ENCODE peak calls at places on chromosomes 16 and 17, in four cellular contexts. V, T, Z and U are unnamed samples.

GRCh38 chr17:3003401-3004149 is 59.8 kb downstream of the OR1D5 start:
- DNase-seq in V (no peak), T (no peak), Z (no peak), U (no peak)

GRCh38 chr16:4994719-4995434 is 36.7 kb downstream of the SEC14L5 start:
- DNase-seq in Z (no peak), V (no peak), T (no peak), U (no peak)

GRCh38 chr17:52149626-52150025 is 8.9 kb downstream of the CA10 start:
- DNase-seq in V (no peak), Z (no peak), T (no peak), U (no peak)

GRCh38 chr16:82629441-82630027 is 2.8 kb downstream of the CDH13 start:
- DNase-seq in T (no peak), Z (peak; percentile 16), V (peak; percentile 34), U (no peak)

GRCh38 chr16:17768257-17768656 is 297.5 kb upstream of the XYLT1 start:
- DNase-seq in T (no peak), Z (peak; percentile 89), V (peak; percentile 62), U (no peak)

GRCh38 chr16:75099075-75099667 is 17.4 kb downstream of the LDHD start:
- DNase-seq in Z (no peak), T (no peak), V (no peak), U (no peak)

GRCh38 chr16:75256871-75257343 is 5.5 kb upstream of the BCAR1 start:
- DNase-seq in T (peak; percentile 69), V (peak; percentile 62), Z (no peak), U (no peak)

GRCh38 chr16:76768316-76768715 is 422.7 kb upstream of the MON1B start:
- DNase-seq in Z (no peak), V (no peak), T (no peak), U (no peak)

GRCh38 chr17:32914181-32914580 is 13.8 kb upstream of the TMEM98 start:
- DNase-seq in T (no peak), V (no peak), Z (no peak), U (no peak)

GRCh38 chr17:81298325-81298990 is 3.4 kb upstream of the SLC38A10 start:
- DNase-seq in Z (no peak), T (no peak), V (no peak), U (no peak)

GRCh38 chr17:70905796-70906195 is 736.5 kb downstream of the KCNJ2 start:
- DNase-seq in T (no peak), V (peak; percentile 100), Z (no peak), U (no peak)

GRCh38 chr17:17723354-17724261 is 42.4 kb downstream of the RAI1 start:
- DNase-seq in V (peak; percentile 90), T (peak; percentile 65), Z (peak; percentile 61), U (no peak)

DNA sequence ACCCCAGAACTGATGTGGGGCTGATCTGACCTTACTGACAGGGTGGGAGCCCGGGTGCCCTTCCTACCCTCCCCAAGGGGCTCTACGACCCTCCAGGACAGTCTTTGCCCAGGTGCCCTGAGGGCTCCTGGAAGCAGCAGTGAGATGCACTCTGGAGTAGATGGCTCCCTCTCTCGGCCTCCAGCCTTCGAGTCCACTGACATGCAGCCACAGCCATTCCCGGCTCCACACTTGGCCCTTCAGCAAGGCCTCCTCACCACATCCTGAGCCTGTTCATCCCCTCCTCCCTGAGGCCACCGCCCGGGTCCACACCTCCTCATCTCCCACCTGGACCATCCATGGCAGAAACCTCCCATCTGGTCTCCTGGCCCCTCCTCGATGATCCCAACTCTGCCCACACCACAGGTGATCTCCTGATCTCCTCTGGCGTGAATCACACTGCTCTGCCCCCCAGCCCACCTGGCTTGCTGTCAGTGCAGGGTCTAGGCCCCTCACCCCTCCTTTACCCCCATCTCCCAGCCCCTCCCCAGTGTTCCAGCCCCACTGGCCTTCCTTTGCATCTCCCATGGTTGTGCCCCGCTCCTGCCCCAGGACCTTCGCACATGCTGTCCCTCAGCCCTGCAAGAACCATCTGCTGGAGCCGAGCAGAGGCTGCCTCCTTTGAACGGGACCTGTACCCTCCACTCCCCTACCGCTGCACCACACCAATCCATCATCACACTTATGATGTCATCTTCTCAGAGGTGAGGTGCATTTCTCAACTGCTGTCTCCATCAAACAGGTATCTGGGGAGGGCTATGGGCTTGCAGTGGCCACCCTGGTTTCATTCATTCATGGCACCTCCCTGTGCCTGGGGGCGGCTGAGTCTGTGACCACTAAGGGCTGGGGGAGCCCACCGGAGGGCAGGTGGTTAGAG is 44.7 kb downstream of the SOCS1 start:
- DNase-seq in T (peak; percentile 61), Z (no peak), V (no peak), U (no peak)
- H2BK5ac ChIP-seq in T (no peak overlapping the region), Z (no peak overlapping the region), V (no peak overlapping the region), U (peak overlapping the region; percentile 7)

DNA sequence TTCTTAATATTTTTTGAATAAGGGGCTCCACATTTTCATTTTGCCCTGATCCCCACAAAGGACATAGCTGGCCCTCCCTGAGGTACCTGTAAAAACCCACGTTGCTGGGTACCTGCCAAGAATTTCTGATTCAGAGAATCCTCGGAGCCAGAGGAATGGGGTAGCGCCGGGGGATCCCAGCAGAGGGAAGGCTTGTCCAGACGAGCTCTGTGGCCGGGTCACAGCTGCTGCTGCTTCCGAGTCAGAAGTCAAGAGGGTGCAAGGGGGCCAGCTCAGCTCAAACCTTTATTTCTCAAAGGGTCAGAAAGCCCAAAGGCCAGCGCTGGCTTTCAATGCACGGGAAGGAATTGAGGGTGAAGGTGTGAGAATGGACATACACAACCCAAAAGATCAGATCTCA is 68.9 kb upstream of the SDK2 start:
- DNase-seq in Z (no peak), T (peak; percentile 62), V (no peak), U (no peak)
- H3K4ac ChIP-seq in Z (no peak overlapping the region), T (no peak overlapping the region), V (no peak overlapping the region), U (no peak overlapping the region)

GRCh38 chr17:42559076-42559475 is 2.9 kb upstream of the COASY start:
- DNase-seq in T (no peak), Z (no peak), V (no peak), U (no peak)

GRCh38 chr17:42553161-42553818 is 567 bp downstream of the HSD17B1 start:
- DNase-seq in Z (peak; percentile 73), T (peak; percentile 86), V (no peak), U (no peak)

GRCh38 chr17:42553866-42554249 is 1.1 kb downstream of the HSD17B1 start:
- DNase-seq in Z (no peak), T (no peak), V (no peak), U (no peak)

GRCh38 chr17:42555122-42555622 is 2.4 kb downstream of the HSD17B1 start:
- DNase-seq in T (no peak), Z (no peak), V (no peak), U (no peak)

GRCh38 chr17:42554250-42555121 is 1.8 kb downstream of the HSD17B1 start:
- DNase-seq in T (peak; percentile 96), V (peak; percentile 76), Z (peak; percentile 70), U (peak; percentile 86)
- H3K14ac ChIP-seq in T (peak overlapping the region; percentile 89), V (peak overlapping the region; percentile 95), Z (peak overlapping the region; percentile 95), U (peak overlapping the region; percentile 40)

DNA sequence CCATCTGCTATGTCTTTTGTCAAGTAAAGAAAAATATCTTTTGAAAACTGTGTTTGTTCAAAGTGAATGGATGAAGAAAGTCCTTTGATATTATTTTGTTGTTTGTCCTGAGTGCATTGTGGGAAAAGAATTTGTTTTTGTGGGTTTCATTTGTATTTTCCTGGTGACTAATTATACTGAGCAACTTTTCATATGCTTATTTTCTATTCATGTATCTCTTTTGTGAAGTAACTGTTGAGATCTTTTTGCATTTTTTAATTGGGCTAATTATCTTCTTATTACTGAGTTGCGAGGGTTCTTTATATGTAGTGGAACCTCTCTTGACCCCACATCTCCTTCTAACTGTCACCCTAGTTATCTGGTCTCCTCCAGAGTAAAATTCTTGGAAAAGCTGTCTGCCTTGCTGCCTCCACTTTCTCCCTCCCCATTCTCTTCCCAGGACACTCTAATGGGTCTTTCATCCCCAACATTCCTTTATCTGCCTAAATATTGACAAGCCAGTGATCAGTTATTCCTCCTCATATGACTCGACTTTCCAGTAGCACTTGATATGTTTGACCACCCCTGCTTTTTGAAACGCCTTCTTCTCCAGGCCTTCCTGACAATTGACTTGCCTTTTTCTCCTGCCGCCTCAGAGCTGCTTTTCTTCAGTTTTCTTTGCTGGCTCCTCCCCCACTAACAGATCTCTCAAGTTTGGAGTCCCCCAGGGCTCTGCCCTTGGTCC is 117.6 kb upstream of the HAS3 start:
- DNase-seq in V (no peak), Z (no peak), T (no peak), U (no peak)
- H2BK5ac ChIP-seq in V (no peak overlapping the region), Z (no peak overlapping the region), T (no peak overlapping the region), U (no peak overlapping the region)

GRCh38 chr16:88303405-88303804 is 79.4 kb upstream of the ZNF469 start:
- DNase-seq in V (no peak), T (no peak), Z (no peak), U (no peak)
- H3K4ac ChIP-seq in V (peak overlapping the region; percentile 100), T (no peak overlapping the region), Z (no peak overlapping the region), U (no peak overlapping the region)

DNA sequence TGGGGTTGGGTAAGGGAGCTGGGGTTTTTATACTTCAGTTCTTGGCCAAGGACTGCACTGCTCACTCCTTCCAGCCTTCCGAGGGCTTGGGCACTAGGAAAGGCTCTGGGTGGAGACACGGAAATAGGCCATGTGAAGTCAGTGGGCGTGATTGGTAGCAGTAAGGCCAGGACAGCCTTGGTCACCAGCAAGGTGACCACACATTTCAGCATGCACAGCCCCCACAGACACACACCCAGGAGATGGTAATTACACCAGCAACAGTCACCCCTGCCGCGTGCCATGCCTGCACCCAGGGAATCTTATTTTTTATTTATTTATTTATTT is 252.5 kb downstream of the SEC14L1 start:
- DNase-seq in V (no peak), T (no peak), Z (no peak), U (no peak)
- H3K14ac ChIP-seq in V (peak overlapping the region; percentile 92), T (no peak overlapping the region), Z (no peak overlapping the region), U (peak overlapping the region; percentile 32)

GRCh38 chr17:36657390-36657762 is 56.0 kb downstream of the MRM1 start:
- DNase-seq in Z (no peak), T (no peak), V (no peak), U (no peak)
- H2BK5ac ChIP-seq in Z (no peak overlapping the region), T (no peak overlapping the region), V (no peak overlapping the region), U (no peak overlapping the region)